ENCODE peak calls at places on chromosome 17, in ten cellular contexts. One of them, this sample, is unnamed. For H3K4me1, the result is how much of the 10 kb centered on the place peaks cover.

GRCh38 chr17:17928422-17929386 is 43.5 kb downstream of the TOM1L2 start:
- DNase-seq in fibroblast of lung: no peak
- DNase-seq in Peyer's patch: no peak
- DNase-seq in IMR-90: no peak
- DNase-seq in uterus: no peak
- DNase-seq in ovary: no peak
- DNase-seq in MM.1S: no peak
- DNase-seq in HCT116: no peak
- DNase-seq in A673: no peak
- DNase-seq in OCI-LY7: no peak
- DNase-seq in this sample: no peak

GRCh38 chr17:63246344-63246743 is 199.8 kb downstream of the CYB561 start:
- DNase-seq in ovary: no peak
- DNase-seq in IMR-90: peak
- DNase-seq in fibroblast of lung: peak
- DNase-seq in HCT116: no peak
- DNase-seq in Peyer's patch: no peak
- DNase-seq in OCI-LY7: no peak
- DNase-seq in A673: peak
- DNase-seq in MM.1S: no peak
- DNase-seq in uterus: no peak
- DNase-seq in this sample: no peak

GRCh38 chr17:81712468-81713003 is 452 bp downstream of the SLC25A10 start:
- DNase-seq in OCI-LY7: peak
- DNase-seq in fibroblast of lung: no peak
- DNase-seq in Peyer's patch: no peak
- DNase-seq in uterus: no peak
- DNase-seq in A673: no peak
- DNase-seq in IMR-90: no peak
- DNase-seq in MM.1S: peak
- DNase-seq in ovary: no peak
- DNase-seq in HCT116: no peak
- DNase-seq in this sample: no peak

GRCh38 chr17:75808905-75809621 is 24.5 kb downstream of the UNK start:
- DNase-seq in IMR-90: peak
- DNase-seq in MM.1S: no peak
- DNase-seq in OCI-LY7: no peak
- DNase-seq in uterus: peak
- DNase-seq in Peyer's patch: no peak
- DNase-seq in ovary: no peak
- DNase-seq in A673: peak
- DNase-seq in HCT116: no peak
- DNase-seq in fibroblast of lung: peak
- DNase-seq in this sample: peak

GRCh38 chr17:56213031-56213430 is 59.8 kb downstream of the ANKFN1 start:
- DNase-seq in HCT116: no peak
- DNase-seq in Peyer's patch: no peak
- DNase-seq in fibroblast of lung: no peak
- DNase-seq in OCI-LY7: no peak
- DNase-seq in uterus: no peak
- DNase-seq in A673: no peak
- DNase-seq in MM.1S: no peak
- DNase-seq in IMR-90: peak
- DNase-seq in ovary: no peak
- DNase-seq in this sample: no peak

GRCh38 chr17:68910256-68910705 is 44.9 kb downstream of the ABCA8 start:
- DNase-seq in Peyer's patch: no peak
- DNase-seq in OCI-LY7: no peak
- DNase-seq in A673: peak
- DNase-seq in uterus: peak
- DNase-seq in MM.1S: no peak
- DNase-seq in fibroblast of lung: peak
- DNase-seq in ovary: peak
- DNase-seq in HCT116: no peak
- DNase-seq in IMR-90: peak
- DNase-seq in this sample: no peak

GRCh38 chr17:48816774-48817590 is at the start of gene TTLL6:
- DNase-seq in fibroblast of lung: peak
- DNase-seq in uterus: peak
- DNase-seq in MM.1S: peak
- DNase-seq in ovary: peak
- DNase-seq in A673: peak
- DNase-seq in HCT116: peak
- DNase-seq in Peyer's patch: peak
- DNase-seq in OCI-LY7: peak
- DNase-seq in IMR-90: peak
- DNase-seq in this sample: peak

GRCh38 chr17:67884766-67885165 is 59.5 kb downstream of the BPTF start:
- DNase-seq in OCI-LY7: no peak
- DNase-seq in MM.1S: no peak
- DNase-seq in fibroblast of lung: no peak
- DNase-seq in HCT116: no peak
- DNase-seq in uterus: no peak
- DNase-seq in Peyer's patch: no peak
- DNase-seq in IMR-90: no peak
- DNase-seq in ovary: no peak
- DNase-seq in A673: no peak
- DNase-seq in this sample: no peak

DNA sequence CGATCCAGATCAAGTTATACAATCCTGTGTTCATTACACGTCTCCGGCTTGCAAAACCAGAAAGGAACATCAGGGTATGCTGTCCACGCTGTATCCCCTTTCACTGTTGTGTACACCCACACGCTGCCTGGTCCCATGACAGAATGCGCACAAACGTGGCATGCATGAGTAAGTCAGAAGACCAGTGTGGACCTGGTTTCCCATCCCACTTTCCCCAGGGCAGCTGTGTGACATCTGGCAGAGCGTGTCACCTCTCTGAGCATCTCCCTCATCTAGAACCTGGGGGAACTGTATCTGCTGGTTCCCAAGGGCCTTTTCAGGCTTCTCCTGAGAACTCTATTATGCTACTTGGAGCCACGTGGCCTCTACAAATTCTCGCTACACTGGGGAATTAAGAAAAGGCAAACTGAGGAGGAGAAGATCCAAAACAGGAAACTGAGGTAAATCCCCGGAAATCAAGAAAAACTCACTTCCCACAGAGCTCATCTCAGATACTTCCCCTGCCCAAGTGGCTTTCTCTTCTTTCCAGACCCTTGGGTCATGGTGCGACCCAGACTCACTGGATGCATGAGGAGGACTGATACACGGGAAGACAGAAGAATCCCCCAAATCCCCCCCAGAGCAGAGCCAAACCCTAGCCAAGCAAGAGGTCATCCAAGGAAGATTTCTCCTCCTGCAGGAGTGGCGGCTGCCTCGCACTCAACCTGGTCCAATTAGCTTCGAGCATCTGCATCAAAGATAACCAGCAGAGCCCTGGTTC is 139.3 kb downstream of the GAS7 start:
- DNase-seq in Peyer's patch: no peak
- DNase-seq in MM.1S: no peak
- DNase-seq in OCI-LY7: no peak
- DNase-seq in fibroblast of lung: no peak
- DNase-seq in A673: no peak
- DNase-seq in ovary: no peak
- DNase-seq in uterus: no peak
- DNase-seq in IMR-90: no peak
- DNase-seq in HCT116: no peak
- DNase-seq in this sample: peak
- H3K4me3 ChIP-seq in Peyer's patch: no peak
- H3K4me3 ChIP-seq in MM.1S: no peak
- H3K4me3 ChIP-seq in OCI-LY7: no peak
- H3K4me3 ChIP-seq in fibroblast of lung: no peak
- H3K4me3 ChIP-seq in A673: no peak
- H3K4me3 ChIP-seq in ovary: no peak
- H3K4me3 ChIP-seq in uterus: no peak
- H3K4me3 ChIP-seq in IMR-90: no peak
- H3K4me3 ChIP-seq in HCT116: no peak
- H3K4me3 ChIP-seq in this sample: no peak

GRCh38 chr17:38334480-38335364 is 9.0 kb downstream of the GPR179 start:
- DNase-seq in A673: no peak
- DNase-seq in MM.1S: no peak
- DNase-seq in fibroblast of lung: no peak
- DNase-seq in Peyer's patch: no peak
- DNase-seq in uterus: no peak
- DNase-seq in OCI-LY7: no peak
- DNase-seq in HCT116: no peak
- DNase-seq in IMR-90: no peak
- DNase-seq in ovary: no peak
- DNase-seq in this sample: no peak

GRCh38 chr17:38332735-38333134 is 11.0 kb downstream of the GPR179 start:
- DNase-seq in OCI-LY7: no peak
- DNase-seq in fibroblast of lung: no peak
- DNase-seq in IMR-90: no peak
- DNase-seq in uterus: no peak
- DNase-seq in HCT116: no peak
- DNase-seq in Peyer's patch: no peak
- DNase-seq in MM.1S: no peak
- DNase-seq in ovary: no peak
- DNase-seq in A673: no peak
- DNase-seq in this sample: no peak

GRCh38 chr17:38330941-38331411 is 12.8 kb downstream of the GPR179 start:
- DNase-seq in MM.1S: no peak
- DNase-seq in IMR-90: no peak
- DNase-seq in fibroblast of lung: no peak
- DNase-seq in A673: no peak
- DNase-seq in uterus: no peak
- DNase-seq in OCI-LY7: no peak
- DNase-seq in HCT116: no peak
- DNase-seq in ovary: no peak
- DNase-seq in Peyer's patch: no peak
- DNase-seq in this sample: peak

GRCh38 chr17:38336838-38337237 is 6.9 kb downstream of the GPR179 start:
- DNase-seq in uterus: no peak
- DNase-seq in ovary: no peak
- DNase-seq in Peyer's patch: no peak
- DNase-seq in A673: no peak
- DNase-seq in OCI-LY7: no peak
- DNase-seq in fibroblast of lung: no peak
- DNase-seq in MM.1S: no peak
- DNase-seq in IMR-90: no peak
- DNase-seq in HCT116: no peak
- DNase-seq in this sample: no peak

GRCh38 chr17:38333635-38334295 is 10.0 kb downstream of the GPR179 start:
- DNase-seq in uterus: no peak
- DNase-seq in OCI-LY7: peak
- DNase-seq in ovary: no peak
- DNase-seq in A673: peak
- DNase-seq in fibroblast of lung: no peak
- DNase-seq in HCT116: no peak
- DNase-seq in Peyer's patch: no peak
- DNase-seq in IMR-90: no peak
- DNase-seq in MM.1S: peak
- DNase-seq in this sample: peak
- TF ChIP-seq CTCF in uterus: no peak
- TF ChIP-seq CTCF in OCI-LY7: peak
- TF ChIP-seq CTCF in ovary: no peak
- TF ChIP-seq CTCF in A673: peak
- TF ChIP-seq CTCF in fibroblast of lung: peak
- TF ChIP-seq CTCF in HCT116: peak
- TF ChIP-seq CTCF in Peyer's patch: peak
- TF ChIP-seq CTCF in IMR-90: peak
- TF ChIP-seq CTCF in MM.1S: peak
- TF ChIP-seq CTCF in this sample: peak

DNA sequence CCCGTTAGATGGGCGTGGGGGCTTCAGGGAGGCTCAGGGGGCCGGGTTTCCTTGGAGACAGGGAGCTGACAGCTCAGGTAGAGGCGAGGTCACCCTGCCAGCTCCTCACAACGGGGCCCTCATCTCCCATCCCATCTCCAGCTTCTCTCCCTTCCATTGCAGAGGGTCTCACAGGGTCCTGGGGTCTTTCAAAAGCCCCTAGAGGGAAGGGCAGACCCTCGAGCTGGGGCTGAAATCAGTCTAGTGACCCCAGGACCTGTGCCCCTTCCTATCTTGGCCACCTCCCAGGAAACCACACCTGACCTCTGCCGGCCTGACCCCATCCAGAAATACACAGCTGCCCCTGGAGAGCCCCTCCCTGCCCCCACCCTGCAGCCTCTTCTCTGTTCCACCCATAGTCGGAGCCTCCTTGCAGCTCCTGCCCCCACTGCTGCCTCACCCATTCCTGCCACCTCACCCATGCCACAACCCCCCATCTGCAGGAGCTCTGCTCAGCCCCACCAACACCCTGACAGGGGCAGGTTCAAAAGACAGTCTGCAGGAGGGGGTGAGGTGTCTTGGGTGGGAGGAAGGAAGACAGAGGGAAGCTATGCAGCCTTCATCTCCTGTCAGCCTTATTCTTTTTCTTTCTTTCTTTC is 23.4 kb downstream of the PIK3R5 start:
- DNase-seq in ovary: no peak
- DNase-seq in OCI-LY7: no peak
- DNase-seq in A673: no peak
- DNase-seq in uterus: no peak
- DNase-seq in fibroblast of lung: no peak
- DNase-seq in IMR-90: no peak
- DNase-seq in Peyer's patch: peak
- DNase-seq in HCT116: no peak
- DNase-seq in MM.1S: no peak
- DNase-seq in this sample: no peak
- H3K4me1 ChIP-seq in ovary: under half
- H3K4me1 ChIP-seq in OCI-LY7: under half
- H3K4me1 ChIP-seq in A673: under half
- H3K4me1 ChIP-seq in uterus: under half
- H3K4me1 ChIP-seq in fibroblast of lung: under half
- H3K4me1 ChIP-seq in IMR-90: under half
- H3K4me1 ChIP-seq in Peyer's patch: under half
- H3K4me1 ChIP-seq in HCT116: under half
- H3K4me1 ChIP-seq in MM.1S: under half
- H3K4me1 ChIP-seq in this sample: under half

GRCh38 chr17:29616300-29617048 is 6.2 kb downstream of the CORO6 start:
- DNase-seq in Peyer's patch: no peak
- DNase-seq in OCI-LY7: no peak
- DNase-seq in HCT116: no peak
- DNase-seq in A673: no peak
- DNase-seq in ovary: no peak
- DNase-seq in fibroblast of lung: no peak
- DNase-seq in IMR-90: no peak
- DNase-seq in MM.1S: no peak
- DNase-seq in uterus: no peak
- DNase-seq in this sample: no peak

GRCh38 chr17:29614345-29615047 is 8.2 kb downstream of the CORO6 start:
- DNase-seq in OCI-LY7: no peak
- DNase-seq in fibroblast of lung: no peak
- DNase-seq in Peyer's patch: no peak
- DNase-seq in IMR-90: no peak
- DNase-seq in uterus: no peak
- DNase-seq in ovary: no peak
- DNase-seq in A673: no peak
- DNase-seq in HCT116: no peak
- DNase-seq in MM.1S: no peak
- DNase-seq in this sample: no peak

GRCh38 chr17:29613856-29614255 is 8.9 kb downstream of the CORO6 start:
- DNase-seq in MM.1S: no peak
- DNase-seq in A673: no peak
- DNase-seq in HCT116: no peak
- DNase-seq in fibroblast of lung: no peak
- DNase-seq in OCI-LY7: no peak
- DNase-seq in uterus: no peak
- DNase-seq in ovary: no peak
- DNase-seq in IMR-90: no peak
- DNase-seq in Peyer's patch: no peak
- DNase-seq in this sample: no peak

GRCh38 chr17:29615492-29616299 is 7.0 kb downstream of the CORO6 start:
- DNase-seq in fibroblast of lung: peak
- DNase-seq in MM.1S: peak
- DNase-seq in ovary: peak
- DNase-seq in Peyer's patch: peak
- DNase-seq in A673: peak
- DNase-seq in HCT116: no peak
- DNase-seq in OCI-LY7: peak
- DNase-seq in IMR-90: peak
- DNase-seq in uterus: peak
- DNase-seq in this sample: peak

DNA sequence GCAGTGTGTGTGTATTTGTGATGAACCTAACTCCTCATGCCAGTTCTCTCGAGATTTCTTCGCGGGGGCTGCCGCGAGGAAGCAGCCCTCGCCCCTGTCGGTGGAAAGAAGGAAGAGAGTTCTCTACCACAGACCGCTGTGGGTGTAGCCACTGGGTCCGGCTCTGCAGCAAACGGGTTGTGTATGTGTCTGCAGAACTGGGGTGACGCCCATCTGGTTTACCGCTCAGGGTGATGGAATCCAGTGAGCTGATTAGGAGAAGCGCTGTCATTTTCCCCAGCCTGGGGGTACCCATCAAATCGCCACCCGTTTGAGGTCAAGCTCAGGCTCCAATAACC is 7.7 kb downstream of the CORO6 start:
- DNase-seq in A673: no peak
- DNase-seq in OCI-LY7: no peak
- DNase-seq in MM.1S: no peak
- DNase-seq in HCT116: no peak
- DNase-seq in IMR-90: no peak
- DNase-seq in fibroblast of lung: peak
- DNase-seq in Peyer's patch: peak
- DNase-seq in ovary: no peak
- DNase-seq in uterus: no peak
- DNase-seq in this sample: peak
- H3K4me3 ChIP-seq in A673: no peak
- H3K4me3 ChIP-seq in OCI-LY7: no peak
- H3K4me3 ChIP-seq in MM.1S: peak
- H3K4me3 ChIP-seq in HCT116: no peak
- H3K4me3 ChIP-seq in IMR-90: no peak
- H3K4me3 ChIP-seq in fibroblast of lung: peak
- H3K4me3 ChIP-seq in Peyer's patch: peak
- H3K4me3 ChIP-seq in ovary: no peak
- H3K4me3 ChIP-seq in uterus: no peak
- H3K4me3 ChIP-seq in this sample: peak